ENCODE peak calls at places on chromosomes 16 and 17, in seven cellular contexts. K is fibroblast of villous mesenchyme; M is heart right ventricle; P is lower lobe of right lung; B is dorsolateral prefrontal cortex; T is activated CD8-positive, alpha-beta T cell treated with anti-CD3 and anti-CD28 coated beads for 36 hours; G is omental fat pad. I is an unnamed sample.

GRCh38 chr17:45405250-45406086 is 27.2 kb downstream of the ARHGAP27 start:
- DNase-seq in T (peak; percentile 24), P (peak; percentile 56), M (no peak), G (no peak), K (peak; percentile 13), B (no peak), I (peak; percentile 57)

GRCh38 chr17:39027037-39027436 is 59.8 kb upstream of the FBXO47 start:
- DNase-seq in P (peak; percentile 81), G (no peak), M (peak; percentile 73), B (peak; percentile 39), T (peak; percentile 63), K (no peak), I (peak; percentile 15)

GRCh38 chr16:27067138-27067537 is 411 bp downstream of the C16orf82 start:
- DNase-seq in K (no peak), B (no peak), M (no peak), G (no peak), P (no peak), T (no peak), I (no peak)

GRCh38 chr16:54102888-54103866 is 183.4 kb downstream of the IRX3 start:
- DNase-seq in G (no peak), K (no peak), M (no peak), B (no peak), T (no peak), P (no peak), I (no peak)

GRCh38 chr17:48724241-48725004 is 1.4 kb downstream of the PRAC2 start:
- DNase-seq in P (peak; percentile 87), T (peak; percentile 91), B (peak; percentile 75), K (peak; percentile 85), M (peak; percentile 87), G (peak; percentile 80), I (peak; percentile 77)

GRCh38 chr17:80187090-80187489 is 17.3 kb downstream of the CARD14 start:
- DNase-seq in P (no peak), K (peak; percentile 62), G (no peak), T (no peak), M (no peak), B (no peak), I (no peak)

GRCh38 chr17:34755371-34755770 is 176.0 kb downstream of the TMEM132E start:
- DNase-seq in K (no peak), G (no peak), T (no peak), B (peak; percentile 55), P (no peak), M (no peak), I (no peak)

GRCh38 chr17:74921045-74921681 is 1.9 kb downstream of the USH1G start:
- DNase-seq in M (no peak), T (no peak), B (no peak), K (no peak), P (peak; percentile 36), G (no peak), I (no peak)

GRCh38 chr16:27220120-27220519 is 16.8 kb downstream of the KDM8 start:
- DNase-seq in M (no peak), P (no peak), K (no peak), G (no peak), B (no peak), T (no peak), I (no peak)

GRCh38 chr16:57071840-57072541 is 20.4 kb upstream of the CPNE2 start:
- DNase-seq in M (no peak), B (no peak), G (no peak), T (peak; percentile 28), K (peak; percentile 19), P (no peak), I (no peak)

GRCh38 chr16:56861092-56861610 is 3.9 kb upstream of the SLC12A3 start:
- DNase-seq in M (no peak), K (peak; percentile 85), T (no peak), P (no peak), B (no peak), G (no peak), I (no peak)

GRCh38 chr17:50931003-50931878 is 65.1 kb upstream of the TOB1 start:
- DNase-seq in P (peak; percentile 91), T (peak; percentile 65), B (peak; percentile 92), M (peak; percentile 89), G (no peak), K (peak; percentile 93), I (peak; percentile 58)

GRCh38 chr17:66508896-66509843 is 206.8 kb downstream of the PRKCA start:
- DNase-seq in B (no peak), T (peak; percentile 79), P (peak; percentile 51), K (peak; percentile 91), G (no peak), M (no peak), I (no peak)

GRCh38 chr16:58026705-58027340 is 1.3 kb downstream of the MMP15 start:
- DNase-seq in B (no peak), T (no peak), P (peak; percentile 55), G (no peak), K (no peak), M (no peak), I (peak; percentile 37)

GRCh38 chr16:50591800-50592771 is 43.9 kb downstream of the NKD1 start:
- DNase-seq in T (no peak), B (peak; percentile 87), M (peak; percentile 58), K (no peak), P (no peak), G (no peak), I (no peak)

GRCh38 chr17:82037113-82037888 is at the start of gene DCXR:
- DNase-seq in P (peak; percentile 98), K (peak; percentile 96), T (peak; percentile 98), B (peak; percentile 98), G (peak; percentile 90), M (peak; percentile 97), I (peak; percentile 93)

GRCh38 chr17:70327723-70328122 is 158.4 kb downstream of the KCNJ2 start:
- DNase-seq in B (no peak), K (no peak), G (no peak), M (no peak), T (no peak), P (no peak), I (no peak)

GRCh38 chr17:42708588-42708987 is 26.3 kb downstream of the CNTNAP1 start:
- DNase-seq in K (no peak), B (no peak), T (no peak), G (no peak), M (no peak), P (no peak), I (no peak)

GRCh38 chr16:46757339-46758050 is 9.4 kb upstream of the MYLK3 start:
- DNase-seq in T (no peak), G (no peak), B (no peak), P (peak; percentile 57), K (peak; percentile 46), M (peak; percentile 87), I (no peak)
- TF ChIP-seq CTCF in T (no peak), G (no peak), B (no peak), P (no peak), K (no peak), M (no peak), I (no peak)

GRCh38 chr16:49463529-49463928 is 89.9 kb downstream of the C16orf78 start:
- DNase-seq in M (no peak), G (no peak), B (no peak), P (no peak), T (peak; percentile 90), K (no peak), I (no peak)

GRCh38 chr16:49464093-49464492 is 90.5 kb downstream of the C16orf78 start:
- DNase-seq in K (no peak), G (no peak), B (no peak), P (no peak), T (no peak), M (no peak), I (no peak)

GRCh38 chr16:49466529-49466831 is 92.9 kb downstream of the C16orf78 start:
- DNase-seq in T (no peak), M (no peak), B (no peak), G (no peak), K (no peak), P (no peak), I (no peak)

GRCh38 chr16:49465661-49466528 is 92.3 kb downstream of the C16orf78 start:
- DNase-seq in T (no peak), B (no peak), M (no peak), G (no peak), K (no peak), P (no peak), I (no peak)

DNA sequence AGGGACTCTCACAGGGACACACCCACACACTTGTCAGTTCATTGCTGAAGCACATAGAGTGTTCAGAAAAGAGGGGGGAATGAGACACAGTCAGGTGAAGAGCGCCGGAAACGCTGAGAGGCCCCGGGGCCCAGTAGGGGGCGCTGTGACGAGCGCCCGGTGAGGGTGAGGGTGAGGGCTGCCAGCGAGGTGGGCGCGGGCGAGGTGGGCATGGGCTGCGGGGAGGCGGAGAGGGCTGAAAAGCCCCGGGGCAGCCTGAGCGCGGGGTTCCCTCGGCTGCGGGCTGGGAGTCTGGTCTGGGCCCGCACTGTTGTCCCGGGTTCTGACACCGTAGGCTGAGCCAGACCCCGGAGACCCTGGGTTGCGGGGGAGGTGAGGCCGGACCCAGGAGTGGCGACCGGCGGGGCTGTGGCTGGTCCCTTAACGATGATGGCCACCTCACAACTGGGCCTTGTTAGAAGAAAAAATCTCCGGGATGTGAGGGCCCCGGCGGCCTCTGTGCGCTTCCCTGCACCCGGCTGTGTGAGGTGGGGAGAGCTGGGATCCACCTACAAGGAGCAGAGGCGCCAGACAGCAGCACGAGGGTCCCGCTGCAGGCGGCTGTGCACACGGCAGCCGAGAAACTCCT is 91.4 kb downstream of the C16orf78 start:
- DNase-seq in G (no peak), K (no peak), P (peak; percentile 34), M (no peak), T (peak; percentile 26), B (no peak), I (peak; percentile 31)
- TF ChIP-seq CTCF in G (no peak), K (no peak), P (peak; percentile 21), M (peak; percentile 52), T (peak; percentile 65), B (peak; percentile 31), I (peak; percentile 94)

DNA sequence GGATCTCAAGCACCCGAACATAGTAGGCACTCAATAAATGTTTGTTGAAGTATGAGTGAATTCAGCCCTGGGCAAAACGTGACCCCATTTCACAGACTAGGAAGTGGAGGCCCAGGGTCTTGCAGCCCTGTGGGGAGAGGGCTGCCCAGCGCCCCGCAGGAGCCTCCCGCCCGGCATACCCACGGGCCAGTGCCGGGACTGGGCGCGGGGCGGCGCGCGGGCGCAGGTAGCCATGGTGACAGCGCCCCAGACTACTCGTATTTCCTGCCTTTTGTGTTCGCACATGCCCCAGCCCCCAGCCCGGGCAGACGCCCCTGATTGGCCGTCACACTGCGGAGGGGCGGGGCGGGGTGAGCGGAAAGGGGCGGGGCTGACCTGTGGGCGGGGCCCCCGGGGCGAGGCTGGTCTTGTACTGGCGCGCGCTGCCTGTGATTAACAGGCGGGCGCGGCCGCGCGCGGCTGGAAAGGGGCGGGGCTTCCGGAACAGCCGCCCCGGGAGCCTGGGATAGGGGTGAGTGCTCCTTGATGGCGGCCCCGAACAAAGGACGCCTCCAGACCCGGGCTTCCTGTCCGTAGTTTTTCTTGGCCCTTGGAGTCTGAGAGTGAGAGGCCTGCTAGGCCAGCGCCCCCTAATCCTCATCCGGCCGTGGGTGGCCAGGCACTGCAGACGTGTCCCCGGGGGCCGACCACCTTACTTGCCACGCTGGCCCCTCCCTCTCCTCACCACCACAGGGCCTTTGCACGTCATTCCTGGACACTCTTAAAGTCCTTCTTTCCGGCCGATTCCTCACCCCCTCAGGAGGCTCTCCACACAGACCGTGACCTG is 71.0 kb downstream of the RAI1 start:
- DNase-seq in P (peak; percentile 97), M (peak; percentile 95), K (peak; percentile 97), T (peak; percentile 97), G (peak; percentile 86), B (peak; percentile 92), I (peak; percentile 94)
- TF ChIP-seq CTCF in P (peak; percentile 53), M (peak; percentile 31), K (peak; percentile 31), T (peak; percentile 40), G (no peak), B (peak; percentile 62), I (peak; percentile 33)

DNA sequence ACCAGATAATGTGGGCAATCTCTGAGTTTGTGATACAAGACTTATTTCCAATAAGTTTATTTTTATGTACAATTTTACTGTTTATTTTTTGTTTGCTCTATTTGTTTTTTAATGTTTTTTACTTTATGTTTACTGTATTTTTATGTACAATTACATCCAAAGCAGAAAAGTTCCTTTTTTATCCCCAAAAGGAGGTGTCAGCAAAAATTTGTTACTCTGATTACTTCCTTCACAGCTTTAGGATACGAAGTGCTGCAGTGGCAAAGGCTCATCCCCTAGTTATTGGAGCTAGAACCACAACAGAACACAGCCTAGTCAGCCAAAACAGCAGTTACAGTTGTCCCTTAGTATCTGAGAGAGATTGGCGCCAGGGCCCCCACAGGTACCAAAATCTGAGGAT is 35.7 kb downstream of the IST1 start:
- DNase-seq in P (no peak), M (no peak), G (no peak), T (no peak), B (no peak), K (no peak), I (no peak)
- TF ChIP-seq CTCF in P (no peak), M (no peak), G (no peak), T (no peak), B (no peak), K (no peak), I (no peak)